ENCODE peak calls at places on chromosomes 1 and 21, in five cellular contexts. D is AG04450, Z is Calu3, S is cardiac muscle cell, F is GM13976. L is an unnamed sample.

GRCh38 chr1:156194300-156194652 is 372 bp downstream of the SLC25A44 start:
- DNase-seq in D (no peak), Z (no peak), S (no peak), F (no peak), L (peak)

GRCh38 chr21:42397291-42398129 is 1.7 kb upstream of the TMPRSS3 start:
- DNase-seq in D (no peak), Z (no peak), S (no peak), F (no peak), L (peak)

GRCh38 chr1:3409737-3410434 is 44.6 kb upstream of the ARHGEF16 start:
- DNase-seq in D (no peak), Z (peak), S (peak), F (no peak), L (no peak)

GRCh38 chr21:42806489-42807140 is 72.7 kb downstream of the WDR4 start:
- DNase-seq in D (no peak), Z (no peak), S (no peak), F (no peak), L (no peak)

GRCh38 chr1:198320748-198321147 is 163.9 kb downstream of the NEK7 start:
- DNase-seq in D (no peak), Z (no peak), S (no peak), F (no peak), L (no peak)

GRCh38 chr1:230080834-230081233 is 13.8 kb downstream of the GALNT2 start:
- DNase-seq in D (no peak), Z (no peak), S (peak), F (no peak), L (no peak)

GRCh38 chr1:88655685-88656299 is 28.3 kb upstream of the PKN2 start:
- DNase-seq in D (no peak), Z (no peak), S (peak), F (peak), L (no peak)

GRCh38 chr1:203097001-203097400 is 11.2 kb upstream of the MYOG start:
- DNase-seq in D (no peak), Z (no peak), S (no peak), F (no peak), L (no peak)

GRCh38 chr1:101924700-101925099 is 72.0 kb downstream of the OLFM3 start:
- DNase-seq in D (no peak), Z (no peak), S (no peak), F (no peak), L (no peak)

GRCh38 chr1:32180186-32181060 is 948 bp downstream of the TXLNA start:
- DNase-seq in D (no peak), Z (peak), S (peak), F (peak), L (peak)

GRCh38 chr1:11495579-11495978 is 16.6 kb downstream of the DISP3 start:
- DNase-seq in D (no peak), Z (no peak), S (no peak), F (no peak), L (no peak)
- TF ChIP-seq CTCF in D (no peak), Z (no peak), S (no peak), F (no peak), L (no peak)

GRCh38 chr1:11358991-11359390 is 86.0 kb downstream of the UBIAD1 start:
- DNase-seq in D (no peak), Z (no peak), S (no peak), F (no peak), L (no peak)

GRCh38 chr1:11365744-11366387 is 92.9 kb downstream of the UBIAD1 start:
- DNase-seq in D (no peak), Z (no peak), S (no peak), F (no peak), L (no peak)

GRCh38 chr1:11364170-11364569 is 91.2 kb downstream of the UBIAD1 start:
- DNase-seq in D (no peak), Z (peak), S (no peak), F (peak), L (peak)
- TF ChIP-seq CTCF in D (no peak), Z (peak), S (no peak), F (peak), L (peak)

DNA sequence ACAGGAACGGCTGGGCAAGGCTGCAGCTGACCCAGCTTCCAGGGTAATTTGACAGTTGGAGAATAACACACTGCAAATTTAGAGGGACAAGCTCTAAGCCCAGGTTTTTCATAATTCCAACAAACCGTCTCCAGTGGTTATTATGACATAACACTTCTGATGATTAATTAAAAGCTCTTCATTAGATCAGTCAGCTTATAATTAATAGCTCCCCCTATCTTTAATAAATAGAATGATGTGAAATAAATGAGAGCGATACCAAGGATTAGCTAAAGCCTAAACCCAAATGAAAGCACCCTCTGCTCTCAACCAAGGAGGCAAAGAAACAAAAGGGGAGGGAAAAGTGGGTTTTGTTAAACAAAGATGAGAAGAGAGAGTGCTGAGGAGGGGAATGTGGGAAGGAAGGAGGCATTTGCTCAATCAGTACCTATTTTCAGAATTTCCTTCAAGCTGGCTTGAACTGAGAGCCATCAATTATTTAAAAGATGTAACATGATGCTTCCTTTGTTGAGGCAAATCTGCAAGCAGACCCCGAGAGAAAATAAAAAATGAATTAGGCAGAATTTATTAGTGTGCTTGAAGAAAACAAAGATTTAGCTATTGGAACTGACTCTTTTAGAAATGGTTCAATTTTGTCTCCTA is 221.8 kb upstream of the ESRRG start:
- DNase-seq in D (no peak), Z (no peak), S (no peak), F (no peak), L (no peak)
- TF ChIP-seq CTCF in D (no peak), Z (no peak), S (no peak), F (no peak), L (no peak)

GRCh38 chr21:32795376-32795775 is 23.8 kb upstream of the PAXBP1 start:
- DNase-seq in D (no peak), Z (no peak), S (no peak), F (no peak), L (no peak)
- TF ChIP-seq CTCF in D (no peak), Z (no peak), S (no peak), F (no peak), L (no peak)

DNA sequence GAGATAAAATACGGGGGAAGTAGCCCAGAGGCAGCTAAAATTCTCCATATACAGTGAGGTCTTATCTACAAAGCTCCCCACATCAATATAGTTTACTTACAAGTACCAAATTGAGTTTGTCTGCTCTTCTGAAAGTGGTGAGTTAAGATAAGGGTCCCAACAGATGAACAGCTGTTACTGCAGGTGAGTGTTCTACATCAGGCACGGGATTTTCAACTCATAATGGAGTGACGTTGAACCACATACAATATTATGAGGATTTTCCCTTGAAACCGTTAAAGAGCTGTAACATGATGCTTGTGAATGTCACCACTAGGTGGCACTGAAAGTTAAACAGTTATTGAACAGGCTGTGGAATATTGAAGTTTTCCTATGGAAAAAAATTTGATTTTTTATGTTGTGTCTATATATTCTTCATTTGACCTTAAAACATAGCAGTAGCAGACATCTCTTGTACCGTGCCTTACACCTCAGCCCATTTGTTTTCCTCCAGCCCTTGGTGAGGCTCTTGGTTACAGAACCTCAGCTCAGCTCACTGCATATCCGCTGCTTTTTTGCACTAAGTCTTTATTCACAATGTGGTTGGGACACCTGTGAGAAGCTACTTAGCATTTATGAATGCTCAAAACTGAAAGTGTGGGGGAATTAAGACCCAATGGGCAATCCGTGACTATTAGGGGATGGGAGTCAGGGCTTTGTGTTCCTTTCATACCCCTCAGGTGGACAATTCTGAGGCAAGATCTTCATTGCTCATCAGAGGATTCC is 23.2 kb downstream of the CD1D start:
- DNase-seq in D (peak), Z (peak), S (peak), F (peak), L (peak)
- TF ChIP-seq CTCF in D (peak), Z (peak), S (peak), F (peak), L (peak)

DNA sequence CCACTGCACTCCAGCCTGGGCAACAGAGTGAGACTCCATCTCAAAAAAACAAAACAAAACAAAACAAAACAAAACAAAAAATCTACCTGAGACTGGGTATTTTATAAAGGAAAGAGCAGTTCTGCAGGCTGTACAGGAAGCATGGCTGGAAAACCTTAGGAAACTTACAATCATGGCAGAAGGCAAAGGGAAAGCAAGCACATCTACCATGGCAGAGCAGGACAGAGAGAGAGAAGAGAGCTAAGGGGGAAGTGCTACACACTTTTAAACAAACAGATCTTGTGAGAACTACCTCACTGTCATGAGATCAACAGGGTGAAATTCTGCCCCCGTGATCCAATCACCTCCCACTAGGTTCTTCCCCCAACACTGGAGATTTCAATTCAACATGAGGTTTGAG is 198.3 kb upstream of the SAMSN1 start:
- DNase-seq in D (no peak), Z (no peak), S (no peak), F (no peak), L (no peak)
- TF ChIP-seq CTCF in D (no peak), Z (no peak), S (no peak), F (no peak), L (no peak)

L was measured in activated CD8-positive, alpha-beta T cell treated with anti-CD3 and anti-CD28 coated beads for 36 hours.